ENCODE peak calls at places on chromosomes 7 and 10, in five cellular contexts. G is sigmoid colon, B is spleen, Q is HCT116, N is prostate gland. H is an unnamed sample.

GRCh38 chr7:121126801-121127534 is 138.5 kb downstream of the CPED1 start:
- DNase-seq in G (no peak), B (no peak), Q (peak; percentile 51), N (no peak), H (no peak)

GRCh38 chr7:1918063-1918645 is 248.1 kb downstream of the ELFN1 start:
- DNase-seq in G (no peak), B (peak; percentile 68), Q (no peak), N (no peak), H (no peak)

GRCh38 chr10:5282137-5282536 is 82.6 kb upstream of the UCN3 start:
- DNase-seq in G (no peak), B (no peak), Q (no peak), N (no peak), H (no peak)

GRCh38 chr7:75969182-75969581 is 25.2 kb downstream of the TMEM120A start:
- DNase-seq in G (peak; percentile 95), B (peak; percentile 59), Q (no peak), N (no peak), H (no peak)

GRCh38 chr10:81026597-81026996 is 488.9 kb downstream of the SH2D4B start:
- DNase-seq in G (no peak), B (no peak), Q (no peak), N (no peak), H (no peak)

GRCh38 chr7:94059747-94060146 is 55.6 kb upstream of the BET1 start:
- DNase-seq in G (no peak), B (no peak), Q (no peak), N (no peak), H (no peak)

GRCh38 chr10:68517188-68517587 is 10.1 kb downstream of the SLC25A16 start:
- DNase-seq in G (no peak), B (no peak), Q (no peak), N (no peak), H (no peak)

GRCh38 chr7:151256410-151257045 is 8.0 kb upstream of the SMARCD3 start:
- DNase-seq in G (peak; percentile 47), B (no peak), Q (no peak), N (no peak), H (no peak)

GRCh38 chr10:70479626-70480253 is 1.2 kb downstream of the PALD1 start:
- DNase-seq in G (no peak), B (no peak), Q (no peak), N (no peak), H (no peak)

GRCh38 chr7:92880212-92881090 is 44.1 kb upstream of the CDK6 start:
- DNase-seq in G (no peak), B (peak; percentile 67), Q (peak; percentile 4), N (no peak), H (no peak)

GRCh38 chr10:52755297-52756062 is 17.1 kb downstream of the MBL2 start:
- DNase-seq in G (no peak), B (no peak), Q (no peak), N (no peak), H (no peak)

GRCh38 chr10:92413519-92413918 is 122.6 kb downstream of the MARCHF5 start:
- DNase-seq in G (no peak), B (no peak), Q (no peak), N (no peak), H (no peak)

GRCh38 chr10:71124921-71125748 is 87.2 kb upstream of the UNC5B start:
- DNase-seq in G (no peak), B (no peak), Q (no peak), N (no peak), H (no peak)

GRCh38 chr10:133011883-133012282 is 69.5 kb upstream of the CFAP46 start:
- DNase-seq in G (no peak), B (no peak), Q (no peak), N (no peak), H (no peak)

GRCh38 chr7:71785216-71785615 is 626.9 kb downstream of the CALN1 start:
- DNase-seq in G (no peak), B (no peak), Q (no peak), N (no peak), H (no peak)

GRCh38 chr10:184911-185310 is 49.7 kb downstream of the ZMYND11 start:
- DNase-seq in G (no peak), B (no peak), Q (no peak), N (no peak), H (no peak)

GRCh38 chr7:74360008-74360407 is 70.8 kb downstream of the CLIP2 start:
- DNase-seq in G (no peak), B (no peak), Q (no peak), N (no peak), H (no peak)

GRCh38 chr7:154451480-154452457 is 399.6 kb downstream of the DPP6 start:
- DNase-seq in G (no peak), B (no peak), Q (no peak), N (no peak), H (no peak)

GRCh38 chr10:114900658-114901057 is 37.3 kb upstream of the TRUB1 start:
- DNase-seq in G (no peak), B (no peak), Q (no peak), N (no peak), H (no peak)

GRCh38 chr7:148912151-148912550 is 28.1 kb upstream of the EZH2 start:
- DNase-seq in G (no peak), B (no peak), Q (no peak), N (no peak), H (no peak)

GRCh38 chr7:157602156-157602555 is 265.4 kb downstream of the DNAJB6 start:
- DNase-seq in G (peak; percentile 22), B (peak; percentile 56), Q (no peak), N (no peak), H (no peak)

GRCh38 chr10:50392966-50393718 is 141.8 kb upstream of the ASAH2 start:
- DNase-seq in G (no peak), B (no peak), Q (no peak), N (no peak), H (no peak)

GRCh38 chr10:73589538-73590126 is 1.5 kb downstream of the USP54 start:
- DNase-seq in G (no peak), B (no peak), Q (no peak), N (no peak), H (no peak)

GRCh38 chr10:22451346-22451745 is 106.0 kb downstream of the SPAG6 start:
- DNase-seq in G (no peak), B (no peak), Q (no peak), N (no peak), H (no peak)

GRCh38 chr7:140390466-140391190 is 7.7 kb downstream of the SLC37A3 start:
- DNase-seq in G (peak; percentile 10), B (peak; percentile 72), Q (no peak), N (no peak), H (no peak)
- TF ChIP-seq POLR2AphosphoS5 in G (no peak), B (no peak), Q (no peak), N (no peak), H (no peak)

GRCh38 chr7:134851141-134851540 is 71.7 kb downstream of the CALD1 start:
- DNase-seq in G (no peak), B (no peak), Q (no peak), N (no peak), H (no peak)
- TF ChIP-seq POLR2AphosphoS5 in G (no peak), B (no peak), Q (no peak), N (peak; percentile 49), H (no peak)

DNA sequence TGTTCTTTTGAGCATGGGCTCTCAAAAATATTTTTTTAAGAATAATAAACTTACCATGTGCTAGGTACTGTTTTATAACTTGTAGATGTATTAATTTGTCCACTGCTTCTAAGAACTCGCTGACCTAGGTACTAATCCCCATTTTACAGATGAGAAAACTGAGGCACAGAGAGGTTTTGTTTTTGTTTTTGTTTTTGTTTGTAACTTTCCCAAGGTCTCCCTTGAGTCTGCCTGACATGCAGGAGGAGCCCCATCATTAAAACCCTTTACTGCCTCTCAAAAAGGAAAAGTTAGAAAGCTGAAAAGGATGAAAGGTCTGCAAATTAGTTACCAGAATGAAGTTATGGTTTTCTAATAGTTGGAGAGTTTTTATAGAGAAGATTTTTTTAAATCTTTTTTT is 38.5 kb upstream of the AGBL3 start:
- DNase-seq in G (no peak), B (no peak), Q (no peak), N (no peak), H (no peak)
- TF ChIP-seq POLR2AphosphoS5 in G (no peak), B (no peak), Q (no peak), N (no peak), H (no peak)

DNA sequence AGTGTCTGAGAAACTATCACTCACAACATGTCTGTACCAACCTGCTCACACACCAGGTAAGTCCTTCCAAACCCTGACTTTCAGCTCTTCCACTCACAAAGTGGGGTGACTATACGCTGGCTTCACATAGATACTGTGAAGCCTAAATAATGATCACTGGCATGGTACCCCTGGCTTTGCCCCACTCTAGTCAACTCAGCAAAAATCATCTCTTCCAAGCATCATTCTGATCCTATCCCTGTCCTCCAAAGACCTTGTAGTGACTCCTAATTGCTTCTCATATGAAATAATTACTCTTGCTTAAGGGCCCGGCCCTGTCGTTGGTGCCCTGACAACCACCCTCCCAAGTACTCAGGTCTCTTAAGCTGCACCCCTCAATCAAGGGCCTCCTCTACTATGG is 97.8 kb downstream of the SLC25A13 start:
- DNase-seq in G (no peak), B (no peak), Q (no peak), N (no peak), H (no peak)
- TF ChIP-seq POLR2AphosphoS5 in G (no peak), B (no peak), Q (no peak), N (no peak), H (no peak)